ENCODE peak calls at places on chromosome 2, in eight cellular contexts. One of them, this sample, is unnamed.

GRCh38 chr2:106956416-106956815 is 70.4 kb upstream of the ST6GAL2 start:
- DNase-seq in GM23338: no peak
- DNase-seq in ELR: no peak
- DNase-seq in fibroblast of mammary gland: no peak
- DNase-seq in HFFc6: peak
- DNase-seq in tibial nerve: no peak
- DNase-seq in HT-29: no peak
- DNase-seq in CD8-positive, alpha-beta T cell: no peak
- DNase-seq in this sample: no peak

GRCh38 chr2:36476411-36476810 is 120.8 kb downstream of the CRIM1 start:
- DNase-seq in GM23338: no peak
- DNase-seq in ELR: peak
- DNase-seq in fibroblast of mammary gland: no peak
- DNase-seq in HFFc6: no peak
- DNase-seq in tibial nerve: no peak
- DNase-seq in HT-29: no peak
- DNase-seq in CD8-positive, alpha-beta T cell: no peak
- DNase-seq in this sample: no peak

GRCh38 chr2:96954490-96954846 is 31.9 kb downstream of the FAM178B start:
- DNase-seq in GM23338: no peak
- DNase-seq in ELR: no peak
- DNase-seq in fibroblast of mammary gland: no peak
- DNase-seq in HFFc6: no peak
- DNase-seq in tibial nerve: no peak
- DNase-seq in HT-29: no peak
- DNase-seq in CD8-positive, alpha-beta T cell: no peak
- DNase-seq in this sample: no peak

GRCh38 chr2:33069894-33070651 is 123.3 kb downstream of the LTBP1 start:
- DNase-seq in GM23338: no peak
- DNase-seq in ELR: peak
- DNase-seq in fibroblast of mammary gland: peak
- DNase-seq in HFFc6: peak
- DNase-seq in tibial nerve: peak
- DNase-seq in HT-29: peak
- DNase-seq in CD8-positive, alpha-beta T cell: no peak
- DNase-seq in this sample: peak

GRCh38 chr2:47041891-47042684 is 113.0 kb downstream of the STPG4 start:
- DNase-seq in GM23338: peak
- DNase-seq in ELR: peak
- DNase-seq in fibroblast of mammary gland: no peak
- DNase-seq in HFFc6: no peak
- DNase-seq in tibial nerve: no peak
- DNase-seq in HT-29: peak
- DNase-seq in CD8-positive, alpha-beta T cell: no peak
- DNase-seq in this sample: no peak

GRCh38 chr2:7857904-7858303 is 824.0 kb upstream of the ID2 start:
- DNase-seq in GM23338: no peak
- DNase-seq in ELR: peak
- DNase-seq in fibroblast of mammary gland: peak
- DNase-seq in HFFc6: peak
- DNase-seq in tibial nerve: no peak
- DNase-seq in HT-29: no peak
- DNase-seq in CD8-positive, alpha-beta T cell: no peak
- DNase-seq in this sample: no peak

GRCh38 chr2:71864085-71864484 is 283.6 kb downstream of the CYP26B1 start:
- DNase-seq in GM23338: no peak
- DNase-seq in ELR: no peak
- DNase-seq in fibroblast of mammary gland: no peak
- DNase-seq in HFFc6: no peak
- DNase-seq in tibial nerve: no peak
- DNase-seq in HT-29: no peak
- DNase-seq in CD8-positive, alpha-beta T cell: no peak
- DNase-seq in this sample: no peak

GRCh38 chr2:70261501-70261900 is 3.6 kb downstream of the PCYOX1 start:
- DNase-seq in GM23338: no peak
- DNase-seq in ELR: no peak
- DNase-seq in fibroblast of mammary gland: no peak
- DNase-seq in HFFc6: no peak
- DNase-seq in tibial nerve: no peak
- DNase-seq in HT-29: no peak
- DNase-seq in CD8-positive, alpha-beta T cell: no peak
- DNase-seq in this sample: no peak

GRCh38 chr2:37394263-37394662 is 49.8 kb downstream of the QPCT start:
- DNase-seq in GM23338: no peak
- DNase-seq in ELR: no peak
- DNase-seq in fibroblast of mammary gland: no peak
- DNase-seq in HFFc6: no peak
- DNase-seq in tibial nerve: no peak
- DNase-seq in HT-29: no peak
- DNase-seq in CD8-positive, alpha-beta T cell: no peak
- DNase-seq in this sample: no peak

GRCh38 chr2:148534416-148535205 is 109.9 kb upstream of the EPC2 start:
- DNase-seq in GM23338: no peak
- DNase-seq in ELR: no peak
- DNase-seq in fibroblast of mammary gland: peak
- DNase-seq in HFFc6: no peak
- DNase-seq in tibial nerve: peak
- DNase-seq in HT-29: no peak
- DNase-seq in CD8-positive, alpha-beta T cell: no peak
- DNase-seq in this sample: no peak

GRCh38 chr2:105593221-105593967 is 151.3 kb upstream of the NCK2 start:
- DNase-seq in GM23338: no peak
- DNase-seq in ELR: peak
- DNase-seq in fibroblast of mammary gland: no peak
- DNase-seq in HFFc6: no peak
- DNase-seq in tibial nerve: no peak
- DNase-seq in HT-29: no peak
- DNase-seq in CD8-positive, alpha-beta T cell: no peak
- DNase-seq in this sample: no peak

GRCh38 chr2:3631851-3632659 is 25.9 kb upstream of the ALLC start:
- DNase-seq in GM23338: no peak
- DNase-seq in ELR: no peak
- DNase-seq in fibroblast of mammary gland: no peak
- DNase-seq in HFFc6: no peak
- DNase-seq in tibial nerve: no peak
- DNase-seq in HT-29: no peak
- DNase-seq in CD8-positive, alpha-beta T cell: no peak
- DNase-seq in this sample: peak